ENCODE peak calls at places on chromosomes 16 and 17, in eight cellular contexts. X is heart right ventricle; G is RWPE2; V is GM13976; C is cardiac muscle cell; Q is tibial artery; T is body of pancreas; Z is CD4-positive, alpha-beta T cell. B is an unnamed sample.
A peak's percentile ranks its signal among the peaks of the same experiment; 100 is the strongest.

GRCh38 chr16:84700518-84701277 is 898 bp downstream of the USP10 start:
- DNase-seq in X (peak; percentile 7), G (no peak), V (peak; percentile 41), C (no peak), Q (no peak), T (no peak), Z (peak; percentile 9), B (peak; percentile 47)

GRCh38 chr17:3040882-3041281 is 22.5 kb downstream of the OR1D5 start:
- DNase-seq in X (no peak), G (no peak), V (no peak), C (no peak), Q (no peak), T (no peak), Z (no peak), B (no peak)

GRCh38 chr17:1491406-1492248 is 859 bp downstream of the MYO1C start:
- DNase-seq in X (peak; percentile 67), G (no peak), V (peak; percentile 93), C (peak; percentile 66), Q (peak; percentile 47), T (peak; percentile 70), Z (peak; percentile 38), B (peak; percentile 53)

GRCh38 chr17:76011951-76012350 is 11.3 kb downstream of the CDK3 start:
- DNase-seq in X (no peak), G (no peak), V (no peak), C (no peak), Q (no peak), T (no peak), Z (no peak), B (no peak)

GRCh38 chr17:80997471-80998387 is 6.1 kb downstream of the CHMP6 start:
- DNase-seq in X (no peak), G (no peak), V (peak; percentile 25), C (no peak), Q (no peak), T (no peak), Z (no peak), B (no peak)

GRCh38 chr17:49249292-49249794 is 18.8 kb upstream of the PHOSPHO1 start:
- DNase-seq in X (peak; percentile 76), G (peak; percentile 64), V (no peak), C (peak; percentile 58), Q (no peak), T (peak; percentile 20), Z (no peak), B (peak; percentile 27)

GRCh38 chr17:62681939-62682381 is 54.5 kb downstream of the MRC2 start:
- DNase-seq in X (no peak), G (no peak), V (no peak), C (no peak), Q (no peak), T (no peak), Z (no peak), B (no peak)

GRCh38 chr17:32444301-32445074 is at the start of gene PSMD11:
- DNase-seq in X (peak; percentile 98), G (peak; percentile 97), V (peak; percentile 99), C (peak; percentile 98), Q (peak; percentile 98), T (peak; percentile 98), Z (peak; percentile 98), B (peak; percentile 96)

GRCh38 chr17:60170835-60171752 is 21.3 kb downstream of the CA4 start:
- DNase-seq in X (no peak), G (no peak), V (no peak), C (no peak), Q (no peak), T (no peak), Z (no peak), B (no peak)

GRCh38 chr16:58046936-58047335 is 21.4 kb downstream of the MMP15 start:
- DNase-seq in X (no peak), G (no peak), V (no peak), C (no peak), Q (no peak), T (no peak), Z (no peak), B (no peak)

GRCh38 chr17:45388604-45389325 is 43.9 kb downstream of the ARHGAP27 start:
- DNase-seq in X (no peak), G (no peak), V (no peak), C (peak; percentile 16), Q (no peak), T (no peak), Z (no peak), B (peak; percentile 7)

GRCh38 chr17:9291912-9292562 is 270.7 kb downstream of the NTN1 start:
- DNase-seq in X (peak; percentile 45), G (no peak), V (peak; percentile 70), C (peak; percentile 20), Q (peak; percentile 57), T (peak; percentile 32), Z (peak; percentile 16), B (peak; percentile 52)

GRCh38 chr16:65044861-65045260 is 77.0 kb downstream of the CDH11 start:
- DNase-seq in X (no peak), G (no peak), V (no peak), C (peak; percentile 83), Q (no peak), T (no peak), Z (no peak), B (peak; percentile 48)

GRCh38 chr16:47043200-47043599 is 69.7 kb upstream of the DNAJA2 start:
- DNase-seq in X (no peak), G (no peak), V (no peak), C (no peak), Q (no peak), T (no peak), Z (no peak), B (no peak)

GRCh38 chr17:83200231-83200699 is 120.9 kb downstream of the METRNL start:
- DNase-seq in X (peak; percentile 59), G (peak; percentile 42), V (peak; percentile 55), C (no peak), Q (peak; percentile 83), T (peak; percentile 61), Z (no peak), B (no peak)

GRCh38 chr16:65660390-65660789 is 538.5 kb upstream of the CDH11 start:
- DNase-seq in X (no peak), G (peak; percentile 74), V (no peak), C (peak; percentile 25), Q (no peak), T (no peak), Z (no peak), B (no peak)

GRCh38 chr17:46175891-46176290 is 17.3 kb downstream of the KANSL1 start:
- DNase-seq in X (no peak), G (no peak), V (no peak), C (no peak), Q (no peak), T (no peak), Z (no peak), B (no peak)

GRCh38 chr17:28849281-28849680 is 5.5 kb upstream of the ERAL1 start:
- DNase-seq in X (no peak), G (no peak), V (no peak), C (no peak), Q (no peak), T (no peak), Z (no peak), B (peak; percentile 7)
- TF ChIP-seq CTCF in X (no peak), G (no peak), V (no peak), C (peak; percentile 3), Q (no peak), T (no peak), Z (no peak), B (peak; percentile 10)

GRCh38 chr16:1541293-1542165 is 8.1 kb downstream of the TMEM204 start:
- DNase-seq in X (no peak), G (peak; percentile 57), V (no peak), C (no peak), Q (no peak), T (no peak), Z (no peak), B (no peak)

GRCh38 chr16:1545044-1545736 is 11.7 kb downstream of the TMEM204 start:
- DNase-seq in X (peak; percentile 83), G (peak; percentile 61), V (no peak), C (no peak), Q (no peak), T (no peak), Z (no peak), B (peak; percentile 38)

GRCh38 chr16:1542533-1542932 is 9.1 kb downstream of the TMEM204 start:
- DNase-seq in X (no peak), G (peak; percentile 49), V (no peak), C (no peak), Q (no peak), T (no peak), Z (no peak), B (no peak)

GRCh38 chr16:1542166-1542500 is 8.7 kb downstream of the TMEM204 start:
- DNase-seq in X (no peak), G (no peak), V (no peak), C (no peak), Q (no peak), T (no peak), Z (no peak), B (no peak)

DNA sequence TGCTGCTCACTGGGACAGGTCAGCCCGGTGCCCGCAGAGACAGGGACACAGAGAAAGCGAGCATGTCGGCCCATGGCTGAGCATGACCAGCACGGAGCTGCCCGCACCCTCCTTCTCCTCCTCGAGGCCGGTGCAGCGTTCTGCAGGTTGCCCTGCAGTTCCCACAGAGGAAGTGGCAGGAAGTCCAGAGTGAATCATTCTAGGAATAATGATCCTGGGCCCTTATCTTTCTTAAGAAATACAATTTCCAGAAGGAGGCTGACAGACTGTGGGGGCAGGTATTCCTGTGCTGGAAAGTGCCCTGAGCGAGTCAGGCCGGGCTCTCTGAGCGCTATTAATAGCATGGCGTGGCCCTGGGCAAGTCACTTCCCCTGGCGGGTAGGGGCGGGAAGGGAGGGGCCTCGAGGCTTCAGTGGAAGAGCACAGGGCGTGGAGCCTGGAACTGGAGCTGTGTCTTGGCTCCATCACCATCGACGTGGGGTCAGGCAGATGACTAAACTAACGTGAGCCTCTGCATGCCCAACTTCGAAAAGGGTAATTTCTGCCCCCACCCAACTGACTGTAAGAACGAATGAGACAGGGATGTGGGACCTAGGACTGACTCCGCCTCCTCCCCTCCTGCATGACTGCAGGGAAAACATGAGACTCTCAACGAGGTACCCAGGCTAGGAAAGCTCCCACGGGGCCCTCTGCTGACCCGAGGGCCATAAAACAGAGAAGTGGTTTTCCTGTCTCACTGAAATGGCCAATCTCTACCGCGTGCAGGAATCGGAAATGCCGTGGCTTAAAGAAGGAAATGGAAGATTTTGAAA is 9.8 kb downstream of the TMEM204 start:
- DNase-seq in X (peak; percentile 86), G (no peak), V (peak; percentile 77), C (peak; percentile 87), Q (peak; percentile 76), T (peak; percentile 36), Z (no peak), B (peak; percentile 93)
- TF ChIP-seq CTCF in X (peak; percentile 13), G (peak; percentile 17), V (no peak), C (peak; percentile 22), Q (no peak), T (no peak), Z (no peak), B (no peak)

GRCh38 chr17:40281663-40282062 is 6.0 kb upstream of the CDC6 start:
- DNase-seq in X (no peak), G (no peak), V (no peak), C (no peak), Q (no peak), T (no peak), Z (no peak), B (no peak)
- TF ChIP-seq CTCF in X (no peak), G (no peak), V (no peak), C (no peak), Q (no peak), T (no peak), Z (no peak), B (no peak)

DNA sequence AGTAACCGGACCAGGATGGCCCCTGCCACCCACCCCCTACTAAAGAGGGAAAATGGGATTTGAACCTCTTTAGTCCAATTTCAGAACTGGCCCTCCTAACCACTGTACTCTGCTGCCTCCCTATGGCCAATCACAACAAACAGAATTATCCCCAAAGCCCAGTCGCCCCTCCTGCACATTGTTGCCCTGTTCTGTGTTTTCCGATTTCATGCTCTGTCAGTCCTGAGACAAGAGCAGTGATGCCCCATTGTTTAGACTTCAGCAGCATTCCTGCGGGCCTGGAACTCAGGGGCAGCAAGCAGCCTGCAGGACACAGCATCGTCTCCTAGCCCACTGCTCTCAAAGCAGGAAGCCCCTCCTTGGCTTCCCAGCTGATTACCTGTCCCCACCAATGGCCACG is 20.5 kb upstream of the KLHL11 start:
- DNase-seq in X (no peak), G (no peak), V (no peak), C (no peak), Q (no peak), T (no peak), Z (no peak), B (no peak)
- TF ChIP-seq CTCF in X (peak; percentile 28), G (peak; percentile 33), V (peak; percentile 1), C (peak; percentile 11), Q (no peak), T (no peak), Z (peak; percentile 20), B (peak; percentile 26)